ENCODE peak calls at places on chromosomes 7 and 10, in seven cellular contexts. One of them, this sample, is unnamed.

GRCh38 chr10:26480909-26481703 is 43.0 kb downstream of the APBB1IP start:
- DNase-seq in A673: no peak
- DNase-seq in NCI-H1105: no peak
- DNase-seq in HT1080: no peak
- DNase-seq in H54: no peak
- DNase-seq in RWPE1: no peak
- DNase-seq in NCI-H2081: no peak
- DNase-seq in this sample: no peak

GRCh38 chr10:121054876-121055275 is 203.7 kb downstream of the WDR11 start:
- DNase-seq in A673: no peak
- DNase-seq in NCI-H1105: no peak
- DNase-seq in HT1080: no peak
- DNase-seq in H54: no peak
- DNase-seq in RWPE1: no peak
- DNase-seq in NCI-H2081: no peak
- DNase-seq in this sample: no peak

GRCh38 chr7:3244241-3244814 is 56.7 kb upstream of the SDK1 start:
- DNase-seq in A673: no peak
- DNase-seq in NCI-H1105: no peak
- DNase-seq in HT1080: peak
- DNase-seq in H54: peak
- DNase-seq in RWPE1: peak
- DNase-seq in NCI-H2081: no peak
- DNase-seq in this sample: no peak

GRCh38 chr7:129188372-129188891 is at the start of gene SMO:
- DNase-seq in A673: peak
- DNase-seq in NCI-H1105: peak
- DNase-seq in HT1080: peak
- DNase-seq in H54: no peak
- DNase-seq in RWPE1: no peak
- DNase-seq in NCI-H2081: no peak
- DNase-seq in this sample: peak

GRCh38 chr7:128687131-128687530 is 15.0 kb downstream of the GARIN1A start:
- DNase-seq in A673: no peak
- DNase-seq in NCI-H1105: no peak
- DNase-seq in HT1080: no peak
- DNase-seq in H54: no peak
- DNase-seq in RWPE1: no peak
- DNase-seq in NCI-H2081: no peak
- DNase-seq in this sample: no peak

GRCh38 chr10:71431945-71432905 is 35.5 kb downstream of the CDH23 start:
- DNase-seq in A673: peak
- DNase-seq in NCI-H1105: no peak
- DNase-seq in HT1080: no peak
- DNase-seq in H54: no peak
- DNase-seq in RWPE1: no peak
- DNase-seq in NCI-H2081: no peak
- DNase-seq in this sample: no peak

GRCh38 chr10:30422981-30423654 is 10.9 kb upstream of the MAP3K8 start:
- DNase-seq in A673: peak
- DNase-seq in NCI-H1105: no peak
- DNase-seq in HT1080: peak
- DNase-seq in H54: peak
- DNase-seq in RWPE1: peak
- DNase-seq in NCI-H2081: no peak
- DNase-seq in this sample: peak

GRCh38 chr10:124565565-124566221 is 104.1 kb downstream of the LHPP start:
- DNase-seq in A673: peak
- DNase-seq in NCI-H1105: no peak
- DNase-seq in HT1080: peak
- DNase-seq in H54: no peak
- DNase-seq in RWPE1: no peak
- DNase-seq in NCI-H2081: peak
- DNase-seq in this sample: peak

GRCh38 chr7:118836933-118837332 is 612.4 kb downstream of the ANKRD7 start:
- DNase-seq in A673: no peak
- DNase-seq in NCI-H1105: no peak
- DNase-seq in HT1080: no peak
- DNase-seq in H54: no peak
- DNase-seq in RWPE1: no peak
- DNase-seq in NCI-H2081: no peak
- DNase-seq in this sample: no peak

GRCh38 chr10:9069136-9069535 is 1014.6 kb downstream of the GATA3 start:
- DNase-seq in A673: peak
- DNase-seq in NCI-H1105: no peak
- DNase-seq in HT1080: peak
- DNase-seq in H54: no peak
- DNase-seq in RWPE1: peak
- DNase-seq in NCI-H2081: no peak
- DNase-seq in this sample: no peak

GRCh38 chr10:15472008-15472407 is 100.9 kb upstream of the FAM171A1 start:
- DNase-seq in A673: no peak
- DNase-seq in NCI-H1105: no peak
- DNase-seq in HT1080: no peak
- DNase-seq in H54: no peak
- DNase-seq in RWPE1: no peak
- DNase-seq in NCI-H2081: no peak
- DNase-seq in this sample: no peak

GRCh38 chr7:33893377-33893776 is 12.0 kb upstream of the BMPER start:
- DNase-seq in A673: no peak
- DNase-seq in NCI-H1105: no peak
- DNase-seq in HT1080: no peak
- DNase-seq in H54: no peak
- DNase-seq in RWPE1: no peak
- DNase-seq in NCI-H2081: no peak
- DNase-seq in this sample: no peak

GRCh38 chr7:4837814-4838625 is 23.8 kb downstream of the PAPOLB start:
- DNase-seq in A673: no peak
- DNase-seq in NCI-H1105: no peak
- DNase-seq in HT1080: no peak
- DNase-seq in H54: no peak
- DNase-seq in RWPE1: no peak
- DNase-seq in NCI-H2081: no peak
- DNase-seq in this sample: no peak

GRCh38 chr10:77667426-77668324 is 30.1 kb upstream of the KCNMA1 start:
- DNase-seq in A673: no peak
- DNase-seq in NCI-H1105: no peak
- DNase-seq in HT1080: no peak
- DNase-seq in H54: no peak
- DNase-seq in RWPE1: no peak
- DNase-seq in NCI-H2081: peak
- DNase-seq in this sample: no peak

GRCh38 chr7:1572111-1572510 is 2.3 kb upstream of the PSMG3 start:
- DNase-seq in A673: no peak
- DNase-seq in NCI-H1105: no peak
- DNase-seq in HT1080: no peak
- DNase-seq in H54: no peak
- DNase-seq in RWPE1: no peak
- DNase-seq in NCI-H2081: no peak
- DNase-seq in this sample: no peak

GRCh38 chr7:2807846-2808772 is 36.0 kb downstream of the GNA12 start:
- DNase-seq in A673: peak
- DNase-seq in NCI-H1105: no peak
- DNase-seq in HT1080: no peak
- DNase-seq in H54: no peak
- DNase-seq in RWPE1: no peak
- DNase-seq in NCI-H2081: no peak
- DNase-seq in this sample: peak

GRCh38 chr7:87886875-87887274 is 10.6 kb downstream of the DBF4 start:
- DNase-seq in A673: peak
- DNase-seq in NCI-H1105: no peak
- DNase-seq in HT1080: peak
- DNase-seq in H54: no peak
- DNase-seq in RWPE1: no peak
- DNase-seq in NCI-H2081: peak
- DNase-seq in this sample: no peak

GRCh38 chr10:73205121-73205520 is 37.2 kb downstream of the FAM149B1 start:
- DNase-seq in A673: no peak
- DNase-seq in NCI-H1105: no peak
- DNase-seq in HT1080: no peak
- DNase-seq in H54: no peak
- DNase-seq in RWPE1: no peak
- DNase-seq in NCI-H2081: no peak
- DNase-seq in this sample: no peak

GRCh38 chr10:124722812-124723783 is 21.1 kb downstream of the FAM53B start:
- DNase-seq in A673: no peak
- DNase-seq in NCI-H1105: no peak
- DNase-seq in HT1080: no peak
- DNase-seq in H54: no peak
- DNase-seq in RWPE1: no peak
- DNase-seq in NCI-H2081: no peak
- DNase-seq in this sample: peak

GRCh38 chr7:30285531-30286284 is 1.3 kb downstream of the ZNRF2 start:
- DNase-seq in A673: peak
- DNase-seq in NCI-H1105: peak
- DNase-seq in HT1080: peak
- DNase-seq in H54: peak
- DNase-seq in RWPE1: no peak
- DNase-seq in NCI-H2081: peak
- DNase-seq in this sample: peak

This sample was measured in Right ventricle myocardium inferior.